ENCODE peak calls at places on chromosomes 4 and X, in seven cellular contexts. P is stimulated activated CD4-positive, alpha-beta T cell treated with anti-CD3 and anti-CD28 coated beads, Interleukin-15, amount 100 ng/mL, for 24 hours; H is HFFc6; U is activated effector memory CD4-positive, alpha-beta T cell treated with Interleukin-2 at 50 U/mL for 16 hours; N is CD8-positive, alpha-beta T cell; Q is A549; W is endothelial cell of umbilical vein. E is an unnamed sample.

GRCh38 chr4:184900184-184900583 is 74.4 kb upstream of the ACSL1 start:
- DNase-seq in H (no peak), U (no peak), P (no peak), N (no peak), Q (no peak), W (no peak), E (no peak)

GRCh38 chr4:3530663-3531254 is 1.5 kb downstream of the LRPAP1 start:
- DNase-seq in W (no peak), P (no peak), Q (no peak), N (no peak), U (no peak), H (no peak), E (no peak)

GRCh38 chr4:108160741-108161352 is 7.9 kb downstream of the LEF1 start:
- DNase-seq in W (no peak), H (no peak), N (no peak), Q (no peak), P (no peak), U (no peak), E (no peak)

GRCh38 chrX:47232803-47233332 is at the start of gene USP11:
- DNase-seq in Q (peak; percentile 38), W (no peak), H (peak; percentile 15), N (peak; percentile 82), P (peak; percentile 30), U (peak; percentile 20), E (no peak)

GRCh38 chr4:97761760-97762512 is 381.3 kb downstream of the STPG2 start:
- DNase-seq in Q (no peak), U (no peak), H (no peak), N (no peak), P (no peak), W (peak; percentile 94), E (no peak)

GRCh38 chrX:21374994-21375794 is 976 bp downstream of the CNKSR2 start:
- DNase-seq in W (no peak), Q (peak; percentile 5), N (peak; percentile 19), H (no peak), P (peak; percentile 28), U (no peak), E (no peak)

GRCh38 chr4:3030551-3031356 is 43.6 kb downstream of the HTT-AS start:
- DNase-seq in P (no peak), N (no peak), H (no peak), W (no peak), U (no peak), Q (no peak), E (no peak)

GRCh38 chr4:48370260-48371134 is 29.2 kb downstream of the SLAIN2 start:
- DNase-seq in Q (no peak), N (no peak), U (no peak), H (no peak), W (no peak), P (no peak), E (no peak)

GRCh38 chr4:114626202-114626601 is 27.6 kb downstream of the UGT8 start:
- DNase-seq in W (no peak), P (no peak), H (no peak), N (no peak), U (no peak), Q (no peak), E (no peak)

GRCh38 chr4:174040287-174040686 is 243.2 kb downstream of the FBXO8 start:
- DNase-seq in U (no peak), H (no peak), N (no peak), W (no peak), Q (no peak), P (no peak), E (no peak)

GRCh38 chr4:55768291-55768690 is 51.3 kb upstream of the EXOC1L start:
- DNase-seq in N (no peak), Q (no peak), P (no peak), W (peak; percentile 57), U (no peak), H (peak; percentile 11), E (no peak)

GRCh38 chr4:7772708-7773385 is 166.8 kb downstream of the AFAP1 start:
- DNase-seq in H (no peak), U (no peak), P (no peak), W (no peak), N (no peak), Q (no peak), E (no peak)

GRCh38 chr4:86033171-86033570 is 326.7 kb downstream of the MAPK10 start:
- DNase-seq in H (peak; percentile 38), Q (no peak), U (no peak), W (peak; percentile 83), P (no peak), N (no peak), E (no peak)

GRCh38 chrX:1885116-1885515 is 270.3 kb downstream of the ASMT start:
- DNase-seq in W (no peak), N (no peak), P (no peak), Q (no peak), U (no peak), H (no peak), E (no peak)

GRCh38 chrX:20421275-20421674 is 154.6 kb upstream of the RPS6KA3 start:
- DNase-seq in N (no peak), W (no peak), Q (no peak), P (no peak), U (no peak), H (no peak), E (no peak)

GRCh38 chr4:32140636-32141035 is 1420.5 kb downstream of the PCDH7 start:
- DNase-seq in N (no peak), H (no peak), P (no peak), U (no peak), Q (no peak), W (peak; percentile 93), E (no peak)

GRCh38 chr4:2350982-2351381 is 67.5 kb downstream of the ZFYVE28 start:
- DNase-seq in H (no peak), W (no peak), Q (no peak), N (no peak), P (no peak), U (no peak), E (no peak)

GRCh38 chr4:98430708-98431403 is 169.7 kb downstream of the RAP1GDS1 start:
- DNase-seq in H (peak; percentile 92), W (no peak), U (no peak), Q (peak; percentile 66), P (no peak), N (no peak), E (no peak)

GRCh38 chr4:152780267-152780811 is 585 bp downstream of the ARFIP1 start:
- DNase-seq in W (no peak), U (no peak), P (no peak), N (no peak), Q (no peak), H (peak; percentile 49), E (no peak)

GRCh38 chr4:101669138-101669831 is 121.2 kb upstream of the BANK1 start:
- DNase-seq in N (no peak), P (no peak), W (no peak), U (no peak), Q (no peak), H (peak; percentile 4), E (no peak)

GRCh38 chrX:39967348-39967747 is 130.4 kb downstream of the BCOR start:
- DNase-seq in Q (no peak), W (no peak), P (peak; percentile 12), U (no peak), H (no peak), N (no peak), E (no peak)

GRCh38 chr4:128322986-128323385 is 35.4 kb upstream of the PGRMC2 start:
- DNase-seq in U (no peak), P (no peak), W (peak; percentile 91), H (peak; percentile 80), N (no peak), Q (peak; percentile 4), E (no peak)

GRCh38 chrX:72340046-72340445 is 34.3 kb upstream of the CITED1 start:
- DNase-seq in P (no peak), Q (no peak), W (no peak), N (no peak), U (no peak), H (no peak), E (no peak)

GRCh38 chr4:51932261-51932660 is 87.9 kb downstream of the LRRC66 start:
- DNase-seq in U (no peak), P (no peak), H (peak; percentile 2), Q (no peak), W (no peak), N (no peak), E (no peak)

GRCh38 chr4:61027939-61028338 is 172.2 kb upstream of the ADGRL3 start:
- DNase-seq in Q (no peak), P (no peak), H (no peak), W (no peak), U (no peak), N (no peak), E (no peak)

E was measured in esophagus muscularis mucosa.